ENCODE peak calls at places on chromosomes 16 and 17, in seven cellular contexts. One of them, this sample, is unnamed. For H3K36me3, the result is how much of the 10 kb centered on the place peaks cover.

GRCh38 chr17:43880420-43880991 is 26.8 kb downstream of the MPP2 start:
- DNase-seq in endothelial cell of umbilical vein: peak
- DNase-seq in heart left ventricle: no peak
- DNase-seq in prostate gland: no peak
- DNase-seq in right lobe of liver: peak
- DNase-seq in sigmoid colon: no peak
- DNase-seq in transverse colon: peak
- DNase-seq in this sample: no peak

GRCh38 chr17:74868251-74868907 is 4.4 kb downstream of the FDXR start:
- DNase-seq in transverse colon: no peak
- DNase-seq in endothelial cell of umbilical vein: no peak
- DNase-seq in right lobe of liver: no peak
- DNase-seq in sigmoid colon: no peak
- DNase-seq in prostate gland: no peak
- DNase-seq in heart left ventricle: no peak
- DNase-seq in this sample: no peak

GRCh38 chr17:77615672-77616242 is 342.7 kb upstream of the TNRC6C start:
- DNase-seq in endothelial cell of umbilical vein: no peak
- DNase-seq in right lobe of liver: no peak
- DNase-seq in heart left ventricle: no peak
- DNase-seq in transverse colon: no peak
- DNase-seq in sigmoid colon: no peak
- DNase-seq in prostate gland: no peak
- DNase-seq in this sample: no peak

GRCh38 chr16:52439171-52439701 is 107.7 kb downstream of the TOX3 start:
- DNase-seq in prostate gland: no peak
- DNase-seq in endothelial cell of umbilical vein: no peak
- DNase-seq in sigmoid colon: no peak
- DNase-seq in heart left ventricle: no peak
- DNase-seq in right lobe of liver: no peak
- DNase-seq in transverse colon: no peak
- DNase-seq in this sample: no peak

GRCh38 chr17:74325743-74326379 is at the start of gene KIF19:
- DNase-seq in prostate gland: no peak
- DNase-seq in right lobe of liver: peak
- DNase-seq in sigmoid colon: no peak
- DNase-seq in transverse colon: peak
- DNase-seq in endothelial cell of umbilical vein: no peak
- DNase-seq in heart left ventricle: peak
- DNase-seq in this sample: no peak

GRCh38 chr17:43151880-43152456 is 19.0 kb upstream of the NBR1 start:
- DNase-seq in transverse colon: no peak
- DNase-seq in sigmoid colon: no peak
- DNase-seq in right lobe of liver: no peak
- DNase-seq in endothelial cell of umbilical vein: no peak
- DNase-seq in prostate gland: no peak
- DNase-seq in heart left ventricle: no peak
- DNase-seq in this sample: no peak

GRCh38 chr17:20289984-20290383 is 177.4 kb downstream of the LGALS9B start:
- DNase-seq in prostate gland: no peak
- DNase-seq in heart left ventricle: no peak
- DNase-seq in transverse colon: no peak
- DNase-seq in endothelial cell of umbilical vein: no peak
- DNase-seq in right lobe of liver: no peak
- DNase-seq in sigmoid colon: no peak
- DNase-seq in this sample: no peak

GRCh38 chr17:69179227-69179952 is 37.7 kb upstream of the ABCA6 start:
- DNase-seq in right lobe of liver: peak
- DNase-seq in transverse colon: no peak
- DNase-seq in sigmoid colon: no peak
- DNase-seq in endothelial cell of umbilical vein: no peak
- DNase-seq in heart left ventricle: no peak
- DNase-seq in prostate gland: no peak
- DNase-seq in this sample: no peak

GRCh38 chr16:1159973-1160772 is 7.3 kb downstream of the CACNA1H start:
- DNase-seq in right lobe of liver: peak
- DNase-seq in prostate gland: peak
- DNase-seq in transverse colon: peak
- DNase-seq in heart left ventricle: peak
- DNase-seq in sigmoid colon: peak
- DNase-seq in endothelial cell of umbilical vein: no peak
- DNase-seq in this sample: no peak

GRCh38 chr17:53193044-53193443 is 629.7 kb upstream of the KIF2B start:
- DNase-seq in right lobe of liver: no peak
- DNase-seq in transverse colon: no peak
- DNase-seq in endothelial cell of umbilical vein: no peak
- DNase-seq in prostate gland: no peak
- DNase-seq in sigmoid colon: no peak
- DNase-seq in heart left ventricle: no peak
- DNase-seq in this sample: no peak

GRCh38 chr16:73949574-73950348 is 346.9 kb upstream of the PSMD7 start:
- DNase-seq in endothelial cell of umbilical vein: no peak
- DNase-seq in right lobe of liver: no peak
- DNase-seq in prostate gland: peak
- DNase-seq in transverse colon: no peak
- DNase-seq in heart left ventricle: no peak
- DNase-seq in sigmoid colon: no peak
- DNase-seq in this sample: no peak

GRCh38 chr17:67390646-67391480 is 13.8 kb downstream of the PITPNC1 start:
- DNase-seq in right lobe of liver: peak
- DNase-seq in sigmoid colon: no peak
- DNase-seq in heart left ventricle: peak
- DNase-seq in endothelial cell of umbilical vein: peak
- DNase-seq in transverse colon: peak
- DNase-seq in prostate gland: peak
- DNase-seq in this sample: no peak

GRCh38 chr16:81371106-81371505 is 56.3 kb downstream of the GAN start:
- DNase-seq in sigmoid colon: no peak
- DNase-seq in heart left ventricle: no peak
- DNase-seq in endothelial cell of umbilical vein: no peak
- DNase-seq in transverse colon: no peak
- DNase-seq in right lobe of liver: no peak
- DNase-seq in prostate gland: no peak
- DNase-seq in this sample: no peak

GRCh38 chr17:62925267-62925836 is 40.7 kb upstream of the TANC2 start:
- DNase-seq in heart left ventricle: no peak
- DNase-seq in endothelial cell of umbilical vein: no peak
- DNase-seq in sigmoid colon: no peak
- DNase-seq in transverse colon: no peak
- DNase-seq in right lobe of liver: no peak
- DNase-seq in prostate gland: no peak
- DNase-seq in this sample: no peak

GRCh38 chr16:57118461-57119084 is 26.2 kb downstream of the CPNE2 start:
- DNase-seq in transverse colon: no peak
- DNase-seq in sigmoid colon: no peak
- DNase-seq in endothelial cell of umbilical vein: no peak
- DNase-seq in prostate gland: no peak
- DNase-seq in right lobe of liver: no peak
- DNase-seq in heart left ventricle: no peak
- DNase-seq in this sample: no peak

DNA sequence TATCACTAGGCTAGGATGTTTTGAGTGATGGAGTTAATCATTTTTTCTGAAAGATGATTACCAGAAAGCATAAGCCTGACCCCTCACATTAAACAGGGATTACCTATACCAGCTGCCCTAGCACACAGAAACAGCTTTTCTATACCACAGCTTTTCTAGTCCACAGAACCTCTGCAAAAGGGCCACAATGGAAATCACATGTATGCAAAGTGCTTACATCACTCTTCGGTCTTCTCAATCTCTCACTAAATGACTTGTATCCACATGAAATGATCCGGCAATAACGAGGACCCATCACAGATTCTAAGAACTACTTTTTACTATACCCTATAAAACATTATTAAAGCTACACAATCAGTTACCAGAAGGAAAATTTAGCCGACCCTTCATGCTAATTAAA is 2.6 kb downstream of the CSNK2A2 start:
- DNase-seq in sigmoid colon: no peak
- DNase-seq in endothelial cell of umbilical vein: no peak
- DNase-seq in heart left ventricle: no peak
- DNase-seq in prostate gland: no peak
- DNase-seq in transverse colon: no peak
- DNase-seq in right lobe of liver: no peak
- DNase-seq in this sample: no peak
- H3K36me3 ChIP-seq in sigmoid colon: half or more
- H3K36me3 ChIP-seq in endothelial cell of umbilical vein: under half
- H3K36me3 ChIP-seq in heart left ventricle: under half
- H3K36me3 ChIP-seq in prostate gland: under half
- H3K36me3 ChIP-seq in transverse colon: under half
- H3K36me3 ChIP-seq in right lobe of liver: under half
- H3K36me3 ChIP-seq in this sample: half or more

GRCh38 chr17:45172541-45173286 is 11.0 kb downstream of the HEXIM2 start:
- DNase-seq in transverse colon: peak
- DNase-seq in prostate gland: peak
- DNase-seq in endothelial cell of umbilical vein: no peak
- DNase-seq in sigmoid colon: peak
- DNase-seq in right lobe of liver: peak
- DNase-seq in heart left ventricle: peak
- DNase-seq in this sample: no peak
- H3K4me3 ChIP-seq in transverse colon: peak
- H3K4me3 ChIP-seq in prostate gland: peak
- H3K4me3 ChIP-seq in endothelial cell of umbilical vein: no peak
- H3K4me3 ChIP-seq in sigmoid colon: peak
- H3K4me3 ChIP-seq in right lobe of liver: peak
- H3K4me3 ChIP-seq in heart left ventricle: peak
- H3K4me3 ChIP-seq in this sample: peak

GRCh38 chr16:89923640-89924297 is 627 bp downstream of the TUBB3 start:
- DNase-seq in sigmoid colon: no peak
- DNase-seq in endothelial cell of umbilical vein: no peak
- DNase-seq in transverse colon: no peak
- DNase-seq in heart left ventricle: no peak
- DNase-seq in prostate gland: no peak
- DNase-seq in right lobe of liver: no peak
- DNase-seq in this sample: no peak

GRCh38 chr16:89921699-89922476 is 1.3 kb upstream of the TUBB3 start:
- DNase-seq in endothelial cell of umbilical vein: peak
- DNase-seq in right lobe of liver: peak
- DNase-seq in heart left ventricle: peak
- DNase-seq in transverse colon: peak
- DNase-seq in sigmoid colon: peak
- DNase-seq in prostate gland: no peak
- DNase-seq in this sample: no peak

GRCh38 chr16:89922884-89923639 is at the start of gene TUBB3:
- DNase-seq in endothelial cell of umbilical vein: peak
- DNase-seq in sigmoid colon: no peak
- DNase-seq in prostate gland: peak
- DNase-seq in heart left ventricle: peak
- DNase-seq in transverse colon: peak
- DNase-seq in right lobe of liver: peak
- DNase-seq in this sample: no peak

GRCh38 chr16:89921131-89921698 is 1.9 kb upstream of the TUBB3 start:
- DNase-seq in sigmoid colon: no peak
- DNase-seq in prostate gland: no peak
- DNase-seq in transverse colon: no peak
- DNase-seq in endothelial cell of umbilical vein: no peak
- DNase-seq in right lobe of liver: no peak
- DNase-seq in heart left ventricle: no peak
- DNase-seq in this sample: no peak

DNA sequence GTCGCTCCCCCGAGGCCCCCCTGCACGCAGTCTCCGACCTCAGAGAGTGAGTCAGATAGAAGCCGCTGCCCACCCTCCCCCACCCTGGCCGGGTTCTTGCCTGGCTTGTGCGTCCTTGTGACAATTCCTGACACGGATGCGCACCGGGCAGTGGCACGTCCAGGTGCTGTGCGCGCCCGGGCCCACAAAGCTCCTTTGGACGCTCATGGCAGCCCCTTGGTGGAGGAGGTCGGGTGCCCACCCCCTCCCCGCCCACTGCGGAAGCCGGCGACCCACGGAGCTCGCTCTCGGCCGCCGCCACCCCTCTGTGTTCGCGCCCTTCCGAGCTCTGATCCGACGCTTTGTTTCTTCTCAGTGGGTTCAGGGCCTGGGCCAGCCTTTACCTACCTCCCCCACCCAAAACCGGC is 662 bp upstream of the TUBB3 start:
- DNase-seq in heart left ventricle: peak
- DNase-seq in endothelial cell of umbilical vein: peak
- DNase-seq in transverse colon: peak
- DNase-seq in prostate gland: no peak
- DNase-seq in sigmoid colon: peak
- DNase-seq in right lobe of liver: peak
- DNase-seq in this sample: peak
- TF ChIP-seq POLR2A in heart left ventricle: no peak
- TF ChIP-seq POLR2A in endothelial cell of umbilical vein: peak
- TF ChIP-seq POLR2A in transverse colon: no peak
- TF ChIP-seq POLR2A in prostate gland: peak
- TF ChIP-seq POLR2A in sigmoid colon: no peak
- TF ChIP-seq POLR2A in right lobe of liver: no peak
- TF ChIP-seq POLR2A in this sample: no peak

GRCh38 chr16:67238278-67238575 is 9.1 kb downstream of the FHOD1 start:
- DNase-seq in prostate gland: no peak
- DNase-seq in right lobe of liver: no peak
- DNase-seq in heart left ventricle: no peak
- DNase-seq in transverse colon: no peak
- DNase-seq in sigmoid colon: no peak
- DNase-seq in endothelial cell of umbilical vein: no peak
- DNase-seq in this sample: no peak

GRCh38 chr16:67234180-67234597 is 7.3 kb downstream of the TMEM208 start:
- DNase-seq in transverse colon: no peak
- DNase-seq in right lobe of liver: no peak
- DNase-seq in heart left ventricle: no peak
- DNase-seq in sigmoid colon: no peak
- DNase-seq in prostate gland: no peak
- DNase-seq in endothelial cell of umbilical vein: no peak
- DNase-seq in this sample: no peak

GRCh38 chr16:67236551-67237395 is 9.8 kb downstream of the TMEM208 start:
- DNase-seq in transverse colon: peak
- DNase-seq in prostate gland: no peak
- DNase-seq in heart left ventricle: no peak
- DNase-seq in sigmoid colon: peak
- DNase-seq in endothelial cell of umbilical vein: peak
- DNase-seq in right lobe of liver: peak
- DNase-seq in this sample: no peak

GRCh38 chr16:67237396-67238277 is 9.6 kb downstream of the FHOD1 start:
- DNase-seq in endothelial cell of umbilical vein: no peak
- DNase-seq in heart left ventricle: no peak
- DNase-seq in prostate gland: no peak
- DNase-seq in sigmoid colon: peak
- DNase-seq in transverse colon: no peak
- DNase-seq in right lobe of liver: no peak
- DNase-seq in this sample: no peak

GRCh38 chr16:67235816-67236547 is 9.1 kb downstream of the TMEM208 start:
- DNase-seq in transverse colon: no peak
- DNase-seq in sigmoid colon: no peak
- DNase-seq in endothelial cell of umbilical vein: no peak
- DNase-seq in right lobe of liver: no peak
- DNase-seq in prostate gland: no peak
- DNase-seq in heart left ventricle: no peak
- DNase-seq in this sample: no peak
- H3K36me3 ChIP-seq in transverse colon: under half
- H3K36me3 ChIP-seq in sigmoid colon: half or more
- H3K36me3 ChIP-seq in endothelial cell of umbilical vein: under half
- H3K36me3 ChIP-seq in right lobe of liver: under half
- H3K36me3 ChIP-seq in prostate gland: under half
- H3K36me3 ChIP-seq in heart left ventricle: under half
- H3K36me3 ChIP-seq in this sample: under half